ENCODE peak calls at places on chromosomes 6 and 20, in seven cellular contexts. One of them, this sample, is unnamed.

GRCh38 chr20:38173237-38174156 is 8.4 kb upstream of the TGM2 start:
- DNase-seq in HL-60: no peak
- DNase-seq in lower lobe of right lung: no peak
- DNase-seq in left ventricle myocardium inferior: peak
- DNase-seq in astrocyte of the spinal cord: peak
- DNase-seq in psoas muscle: no peak
- DNase-seq in A673: no peak
- DNase-seq in this sample: no peak

GRCh38 chr20:47727170-47727880 is 58.0 kb downstream of the SULF2 start:
- DNase-seq in HL-60: peak
- DNase-seq in lower lobe of right lung: peak
- DNase-seq in left ventricle myocardium inferior: peak
- DNase-seq in astrocyte of the spinal cord: no peak
- DNase-seq in psoas muscle: peak
- DNase-seq in A673: no peak
- DNase-seq in this sample: peak

GRCh38 chr6:106141441-106142237 is 55.5 kb downstream of the PRDM1 start:
- DNase-seq in HL-60: no peak
- DNase-seq in lower lobe of right lung: no peak
- DNase-seq in left ventricle myocardium inferior: no peak
- DNase-seq in astrocyte of the spinal cord: peak
- DNase-seq in psoas muscle: no peak
- DNase-seq in A673: no peak
- DNase-seq in this sample: peak

GRCh38 chr20:50595988-50596693 is 86.0 kb downstream of the PTPN1 start:
- DNase-seq in HL-60: no peak
- DNase-seq in lower lobe of right lung: no peak
- DNase-seq in left ventricle myocardium inferior: no peak
- DNase-seq in astrocyte of the spinal cord: no peak
- DNase-seq in psoas muscle: no peak
- DNase-seq in A673: no peak
- DNase-seq in this sample: no peak

GRCh38 chr6:143691900-143692572 is 14.3 kb downstream of the PHACTR2 start:
- DNase-seq in HL-60: no peak
- DNase-seq in lower lobe of right lung: no peak
- DNase-seq in left ventricle myocardium inferior: no peak
- DNase-seq in astrocyte of the spinal cord: no peak
- DNase-seq in psoas muscle: no peak
- DNase-seq in A673: no peak
- DNase-seq in this sample: no peak

GRCh38 chr6:105882833-105883232 is 203.3 kb upstream of the PRDM1 start:
- DNase-seq in HL-60: no peak
- DNase-seq in lower lobe of right lung: no peak
- DNase-seq in left ventricle myocardium inferior: no peak
- DNase-seq in astrocyte of the spinal cord: no peak
- DNase-seq in psoas muscle: no peak
- DNase-seq in A673: no peak
- DNase-seq in this sample: no peak

GRCh38 chr6:159451051-159451450 is 242.0 kb downstream of the SOD2 start:
- DNase-seq in HL-60: no peak
- DNase-seq in lower lobe of right lung: no peak
- DNase-seq in left ventricle myocardium inferior: no peak
- DNase-seq in astrocyte of the spinal cord: peak
- DNase-seq in psoas muscle: no peak
- DNase-seq in A673: no peak
- DNase-seq in this sample: no peak

GRCh38 chr20:33273117-33273851 is 9.7 kb upstream of the BPIFB1 start:
- DNase-seq in HL-60: no peak
- DNase-seq in lower lobe of right lung: no peak
- DNase-seq in left ventricle myocardium inferior: no peak
- DNase-seq in astrocyte of the spinal cord: no peak
- DNase-seq in psoas muscle: no peak
- DNase-seq in A673: no peak
- DNase-seq in this sample: no peak

GRCh38 chr20:58996226-58996611 is 10.8 kb downstream of the CTSZ start:
- DNase-seq in HL-60: no peak
- DNase-seq in lower lobe of right lung: no peak
- DNase-seq in left ventricle myocardium inferior: no peak
- DNase-seq in astrocyte of the spinal cord: no peak
- DNase-seq in psoas muscle: peak
- DNase-seq in A673: no peak
- DNase-seq in this sample: no peak

GRCh38 chr20:59217162-59217561 is 53.5 kb downstream of the ZNF831 start:
- DNase-seq in HL-60: no peak
- DNase-seq in lower lobe of right lung: no peak
- DNase-seq in left ventricle myocardium inferior: no peak
- DNase-seq in astrocyte of the spinal cord: no peak
- DNase-seq in psoas muscle: no peak
- DNase-seq in A673: no peak
- DNase-seq in this sample: no peak

GRCh38 chr6:14436593-14436992 is 319.0 kb downstream of the CD83 start:
- DNase-seq in HL-60: no peak
- DNase-seq in lower lobe of right lung: no peak
- DNase-seq in left ventricle myocardium inferior: no peak
- DNase-seq in astrocyte of the spinal cord: no peak
- DNase-seq in psoas muscle: no peak
- DNase-seq in A673: no peak
- DNase-seq in this sample: no peak

GRCh38 chr20:53642196-53643030 is 48.8 kb upstream of the ZNF217 start:
- DNase-seq in HL-60: peak
- DNase-seq in lower lobe of right lung: no peak
- DNase-seq in left ventricle myocardium inferior: no peak
- DNase-seq in astrocyte of the spinal cord: peak
- DNase-seq in psoas muscle: no peak
- DNase-seq in A673: no peak
- DNase-seq in this sample: peak

GRCh38 chr6:100393493-100393892 is 71.2 kb downstream of the SIM1 start:
- DNase-seq in HL-60: no peak
- DNase-seq in lower lobe of right lung: no peak
- DNase-seq in left ventricle myocardium inferior: no peak
- DNase-seq in astrocyte of the spinal cord: no peak
- DNase-seq in psoas muscle: no peak
- DNase-seq in A673: no peak
- DNase-seq in this sample: no peak

GRCh38 chr6:137931849-137932465 is 64.9 kb downstream of the TNFAIP3 start:
- DNase-seq in HL-60: no peak
- DNase-seq in lower lobe of right lung: no peak
- DNase-seq in left ventricle myocardium inferior: no peak
- DNase-seq in astrocyte of the spinal cord: no peak
- DNase-seq in psoas muscle: no peak
- DNase-seq in A673: no peak
- DNase-seq in this sample: no peak

GRCh38 chr6:143059616-143060353 is 904 bp upstream of the AIG1 start:
- DNase-seq in HL-60: peak
- DNase-seq in lower lobe of right lung: no peak
- DNase-seq in left ventricle myocardium inferior: no peak
- DNase-seq in astrocyte of the spinal cord: peak
- DNase-seq in psoas muscle: no peak
- DNase-seq in A673: no peak
- DNase-seq in this sample: peak

GRCh38 chr6:117467876-117468275 is 14.6 kb upstream of the DCBLD1 start:
- DNase-seq in HL-60: no peak
- DNase-seq in lower lobe of right lung: no peak
- DNase-seq in left ventricle myocardium inferior: no peak
- DNase-seq in astrocyte of the spinal cord: no peak
- DNase-seq in psoas muscle: no peak
- DNase-seq in A673: no peak
- DNase-seq in this sample: no peak

GRCh38 chr6:135537782-135538301 is 40.3 kb upstream of the AHI1 start:
- DNase-seq in HL-60: no peak
- DNase-seq in lower lobe of right lung: no peak
- DNase-seq in left ventricle myocardium inferior: no peak
- DNase-seq in astrocyte of the spinal cord: peak
- DNase-seq in psoas muscle: no peak
- DNase-seq in A673: no peak
- DNase-seq in this sample: no peak

GRCh38 chr6:38567436-38567835 is 72.3 kb downstream of the BTBD9 start:
- DNase-seq in HL-60: no peak
- DNase-seq in lower lobe of right lung: no peak
- DNase-seq in left ventricle myocardium inferior: peak
- DNase-seq in astrocyte of the spinal cord: peak
- DNase-seq in psoas muscle: peak
- DNase-seq in A673: peak
- DNase-seq in this sample: no peak

GRCh38 chr20:50372770-50373088 is 137.5 kb upstream of the PTPN1 start:
- DNase-seq in HL-60: no peak
- DNase-seq in lower lobe of right lung: no peak
- DNase-seq in left ventricle myocardium inferior: no peak
- DNase-seq in astrocyte of the spinal cord: no peak
- DNase-seq in psoas muscle: no peak
- DNase-seq in A673: no peak
- DNase-seq in this sample: no peak

GRCh38 chr6:13615802-13616140 is 636 bp downstream of the NOL7 start:
- DNase-seq in HL-60: no peak
- DNase-seq in lower lobe of right lung: peak
- DNase-seq in left ventricle myocardium inferior: peak
- DNase-seq in astrocyte of the spinal cord: no peak
- DNase-seq in psoas muscle: peak
- DNase-seq in A673: peak
- DNase-seq in this sample: no peak

DNA sequence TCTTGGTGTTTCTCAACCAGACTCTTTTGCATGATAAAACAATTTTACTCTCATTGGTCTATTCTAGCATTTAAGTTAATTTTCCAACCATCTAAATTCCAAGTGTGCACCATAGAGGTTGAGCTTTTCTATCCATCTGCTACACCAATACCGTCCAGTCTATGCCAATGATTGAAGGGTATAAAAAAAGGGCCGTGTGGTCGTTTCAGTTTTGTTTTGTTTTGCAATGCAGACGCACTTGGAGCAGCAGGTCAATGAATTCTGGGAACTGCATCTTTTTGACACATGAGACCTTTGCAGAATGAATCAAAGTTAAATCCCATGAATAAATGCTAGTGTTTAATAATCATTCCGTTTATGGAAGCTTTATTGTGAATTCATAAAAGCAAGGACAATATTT is 650.0 kb upstream of the GJE1 start:
- DNase-seq in HL-60: no peak
- DNase-seq in lower lobe of right lung: no peak
- DNase-seq in left ventricle myocardium inferior: no peak
- DNase-seq in astrocyte of the spinal cord: no peak
- DNase-seq in psoas muscle: no peak
- DNase-seq in A673: peak
- DNase-seq in this sample: no peak
- H3K4me3 ChIP-seq in HL-60: peak
- H3K4me3 ChIP-seq in lower lobe of right lung: peak
- H3K4me3 ChIP-seq in left ventricle myocardium inferior: peak
- H3K4me3 ChIP-seq in astrocyte of the spinal cord: no peak
- H3K4me3 ChIP-seq in psoas muscle: peak
- H3K4me3 ChIP-seq in A673: peak
- H3K4me3 ChIP-seq in this sample: peak

GRCh38 chr20:36835453-36836198 is 40.3 kb upstream of the TLDC2 start:
- DNase-seq in HL-60: peak
- DNase-seq in lower lobe of right lung: peak
- DNase-seq in left ventricle myocardium inferior: peak
- DNase-seq in astrocyte of the spinal cord: peak
- DNase-seq in psoas muscle: peak
- DNase-seq in A673: peak
- DNase-seq in this sample: peak
- H3K4me3 ChIP-seq in HL-60: peak
- H3K4me3 ChIP-seq in lower lobe of right lung: peak
- H3K4me3 ChIP-seq in left ventricle myocardium inferior: peak
- H3K4me3 ChIP-seq in astrocyte of the spinal cord: peak
- H3K4me3 ChIP-seq in psoas muscle: peak
- H3K4me3 ChIP-seq in A673: peak
- H3K4me3 ChIP-seq in this sample: peak

GRCh38 chr6:48109902-48110301 is 1.1 kb downstream of the PTCHD4 start:
- DNase-seq in HL-60: no peak
- DNase-seq in lower lobe of right lung: no peak
- DNase-seq in left ventricle myocardium inferior: no peak
- DNase-seq in astrocyte of the spinal cord: peak
- DNase-seq in psoas muscle: no peak
- DNase-seq in A673: no peak
- DNase-seq in this sample: no peak
- H3K4me3 ChIP-seq in HL-60: no peak
- H3K4me3 ChIP-seq in lower lobe of right lung: peak
- H3K4me3 ChIP-seq in left ventricle myocardium inferior: peak
- H3K4me3 ChIP-seq in astrocyte of the spinal cord: peak
- H3K4me3 ChIP-seq in psoas muscle: no peak
- H3K4me3 ChIP-seq in A673: no peak
- H3K4me3 ChIP-seq in this sample: no peak

GRCh38 chr6:24009319-24009718 is 116.7 kb upstream of the NRSN1 start:
- DNase-seq in HL-60: no peak
- DNase-seq in lower lobe of right lung: no peak
- DNase-seq in left ventricle myocardium inferior: no peak
- DNase-seq in astrocyte of the spinal cord: no peak
- DNase-seq in psoas muscle: no peak
- DNase-seq in A673: no peak
- DNase-seq in this sample: no peak
- H3K4me3 ChIP-seq in HL-60: no peak
- H3K4me3 ChIP-seq in lower lobe of right lung: no peak
- H3K4me3 ChIP-seq in left ventricle myocardium inferior: no peak
- H3K4me3 ChIP-seq in astrocyte of the spinal cord: no peak
- H3K4me3 ChIP-seq in psoas muscle: no peak
- H3K4me3 ChIP-seq in A673: no peak
- H3K4me3 ChIP-seq in this sample: no peak

GRCh38 chr20:3160418-3160817 is 753 bp upstream of the FASTKD5 start:
- DNase-seq in HL-60: no peak
- DNase-seq in lower lobe of right lung: no peak
- DNase-seq in left ventricle myocardium inferior: no peak
- DNase-seq in astrocyte of the spinal cord: no peak
- DNase-seq in psoas muscle: no peak
- DNase-seq in A673: no peak
- DNase-seq in this sample: no peak
- H3K4me3 ChIP-seq in HL-60: peak
- H3K4me3 ChIP-seq in lower lobe of right lung: peak
- H3K4me3 ChIP-seq in left ventricle myocardium inferior: peak
- H3K4me3 ChIP-seq in astrocyte of the spinal cord: peak
- H3K4me3 ChIP-seq in psoas muscle: peak
- H3K4me3 ChIP-seq in A673: peak
- H3K4me3 ChIP-seq in this sample: no peak

DNA sequence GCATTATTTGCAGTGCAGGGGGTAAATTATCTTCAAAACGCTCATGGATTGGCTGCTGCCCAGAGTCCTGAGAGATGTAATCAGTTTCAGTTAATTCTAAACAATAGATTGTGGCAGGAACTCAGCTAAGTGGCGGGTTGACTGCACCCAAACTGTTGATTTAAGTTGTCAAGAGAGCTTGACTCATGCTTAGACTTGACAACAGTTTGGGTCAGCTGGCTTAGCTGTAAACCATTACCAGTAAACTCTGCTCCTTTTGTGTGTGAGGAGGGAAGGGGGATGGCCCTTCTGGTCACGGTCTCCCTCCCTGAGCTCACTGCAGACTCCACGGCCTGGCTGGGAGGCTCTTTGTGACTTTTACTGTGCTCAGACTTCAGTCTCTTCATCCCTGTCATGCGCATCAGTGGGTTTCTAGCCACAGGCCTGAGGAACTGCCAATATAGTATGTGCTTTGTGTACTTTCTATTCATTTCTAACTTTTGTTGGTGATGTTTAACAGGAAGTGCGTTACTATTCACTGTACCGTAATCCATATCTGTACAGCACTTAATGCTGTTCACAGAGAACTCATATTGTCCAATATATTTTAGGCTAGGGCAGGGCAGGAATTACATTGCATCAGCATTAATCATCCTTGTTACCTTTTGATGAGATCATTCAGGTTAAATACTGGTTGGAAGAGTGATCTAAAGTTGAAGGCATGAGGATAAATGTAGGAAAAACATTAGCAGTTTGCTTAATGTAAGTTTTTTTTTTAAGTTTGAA is 488.3 kb downstream of the CDKAL1 start:
- DNase-seq in HL-60: no peak
- DNase-seq in lower lobe of right lung: no peak
- DNase-seq in left ventricle myocardium inferior: no peak
- DNase-seq in astrocyte of the spinal cord: peak
- DNase-seq in psoas muscle: no peak
- DNase-seq in A673: no peak
- DNase-seq in this sample: no peak
- H3K4me3 ChIP-seq in HL-60: no peak
- H3K4me3 ChIP-seq in lower lobe of right lung: no peak
- H3K4me3 ChIP-seq in left ventricle myocardium inferior: no peak
- H3K4me3 ChIP-seq in astrocyte of the spinal cord: no peak
- H3K4me3 ChIP-seq in psoas muscle: no peak
- H3K4me3 ChIP-seq in A673: no peak
- H3K4me3 ChIP-seq in this sample: no peak